ENCODE peak calls at places on chromosomes 7 and 10, in five cellular contexts. I is DMS153, A is Calu3, T is NCI-H1105 treated with DMSO at 0.1 percent for 48 hours, H is NCI-H524. X is an unnamed sample.

GRCh38 chr7:129889133-129889854 is 63.5 kb downstream of the UBE2H start:
- DNase-seq in T (no peak), A (no peak), I (peak; percentile 79), H (no peak), X (no peak)

GRCh38 chr10:114024876-114025609 is 18.6 kb upstream of the ADRB1 start:
- DNase-seq in I (no peak), H (no peak), T (no peak), A (no peak), X (no peak)

GRCh38 chr7:129093867-129094456 is 39.1 kb upstream of the TNPO3 start:
- DNase-seq in H (no peak), A (no peak), T (no peak), I (no peak), X (no peak)

GRCh38 chr10:104028146-104028545 is 57.5 kb downstream of the COL17A1 start:
- DNase-seq in H (no peak), A (peak; percentile 19), I (no peak), T (no peak), X (no peak)

GRCh38 chr10:52463831-52464230 is 149.8 kb downstream of the DKK1 start:
- DNase-seq in T (no peak), I (no peak), A (no peak), H (no peak), X (no peak)

GRCh38 chr10:94607111-94607510 is 61.5 kb downstream of the HELLS start:
- DNase-seq in A (no peak), I (no peak), T (no peak), H (no peak), X (no peak)

GRCh38 chr7:117381357-117381756 is 45.9 kb downstream of the ASZ1 start:
- DNase-seq in T (no peak), A (no peak), I (no peak), H (no peak), X (no peak)

GRCh38 chr7:5500777-5501350 is 77.2 kb upstream of the TNRC18 start:
- DNase-seq in A (no peak), H (no peak), I (no peak), T (no peak), X (no peak)

GRCh38 chr10:34504534-34504933 is 310.6 kb downstream of the PARD3 start:
- DNase-seq in H (no peak), I (no peak), T (peak; percentile 21), A (peak; percentile 44), X (peak; percentile 79)

GRCh38 chr10:73808021-73808815 is 3.2 kb downstream of the NDST2 start:
- DNase-seq in H (no peak), I (no peak), A (no peak), T (no peak), X (no peak)

GRCh38 chr10:47258921-47259320 is 41.1 kb upstream of the GDF10 start:
- DNase-seq in H (no peak), T (no peak), A (no peak), I (no peak), X (no peak)

GRCh38 chr7:57867884-57868701 is 418.1 kb downstream of the ZNF716 start:
- DNase-seq in H (peak; percentile 10), I (peak; percentile 56), A (no peak), T (peak; percentile 84), X (no peak)

GRCh38 chr10:91190876-91191580 is 29.4 kb upstream of the PCGF5 start:
- DNase-seq in T (no peak), I (no peak), H (no peak), A (no peak), X (no peak)

GRCh38 chr7:121541457-121541856 is 145.3 kb upstream of the FAM3C start:
- DNase-seq in H (no peak), T (no peak), A (no peak), I (no peak), X (no peak)

GRCh38 chr10:71378341-71379117 is 18.2 kb upstream of the CDH23 start:
- DNase-seq in I (no peak), A (no peak), T (no peak), H (no peak), X (no peak)

GRCh38 chr10:75401569-75402485 is at the start of gene ZNF503:
- DNase-seq in A (peak; percentile 98), H (peak; percentile 80), I (peak; percentile 98), T (peak; percentile 93), X (peak; percentile 85)

GRCh38 chr10:112526130-112526529 is 79.1 kb downstream of the VTI1A start:
- DNase-seq in A (no peak), T (no peak), I (no peak), H (no peak), X (no peak)

GRCh38 chr10:127195041-127195506 is 1.3 kb downstream of the INSYN2A start:
- DNase-seq in H (no peak), A (no peak), T (no peak), I (no peak), X (no peak)

GRCh38 chr10:3471927-3472704 is 299.5 kb upstream of the PITRM1 start:
- DNase-seq in A (peak; percentile 60), I (no peak), H (no peak), T (no peak), X (peak; percentile 38)

GRCh38 chr10:43885252-43885651 is 236.6 kb upstream of the ZNF32 start:
- DNase-seq in I (no peak), H (no peak), A (no peak), T (no peak), X (no peak)

GRCh38 chr7:35537067-35538023 is 157.6 kb downstream of the HERPUD2 start:
- DNase-seq in T (peak; percentile 65), H (peak; percentile 31), I (peak; percentile 43), A (peak; percentile 89), X (peak; percentile 38)

GRCh38 chr10:115093286-115093775 is at the start of gene ATRNL1:
- DNase-seq in A (no peak), H (no peak), T (peak; percentile 30), I (no peak), X (no peak)

GRCh38 chr10:94677691-94678090 is 5.8 kb upstream of the CYP2C18 start:
- DNase-seq in I (no peak), H (no peak), A (peak; percentile 25), T (no peak), X (no peak)

GRCh38 chr7:73520673-73521635 is 1.1 kb downstream of the BAZ1B start:
- DNase-seq in I (no peak), A (no peak), H (no peak), T (no peak), X (no peak)

GRCh38 chr10:78177013-78177370 is 143.3 kb downstream of the RPS24 start:
- DNase-seq in H (no peak), I (no peak), A (no peak), T (no peak), X (no peak)

GRCh38 chr10:4981722-4982471 is 18.7 kb downstream of the AKR1C1 start:
- DNase-seq in H (no peak), T (no peak), A (peak; percentile 43), I (no peak), X (peak; percentile 27)

GRCh38 chr10:20858292-20859124 is 38.6 kb downstream of the NEBL start:
- DNase-seq in A (no peak), I (peak; percentile 5), H (no peak), T (peak; percentile 39), X (no peak)

GRCh38 chr7:28806841-28807240 is 151.3 kb downstream of the TRIL start:
- DNase-seq in A (no peak), I (no peak), T (no peak), H (no peak), X (no peak)

GRCh38 chr10:101843032-101843991 is at the start of gene KCNIP2:
- DNase-seq in I (no peak), A (peak; percentile 14), H (no peak), T (peak; percentile 40), X (no peak)

GRCh38 chr7:137920637-137921473 is 74.1 kb upstream of the DGKI start:
- DNase-seq in T (no peak), I (no peak), A (no peak), H (no peak), X (no peak)

GRCh38 chr10:51879238-51879637 is 179.8 kb upstream of the CSTF2T start:
- DNase-seq in I (no peak), H (no peak), T (no peak), A (peak; percentile 3), X (no peak)

GRCh38 chr7:23135765-23136164 is 30.2 kb downstream of the KLHL7 start:
- DNase-seq in H (no peak), A (no peak), I (no peak), T (no peak), X (no peak)

GRCh38 chr7:91034459-91035368 is 229.5 kb upstream of the FZD1 start:
- DNase-seq in T (peak; percentile 82), H (no peak), A (peak; percentile 37), I (peak; percentile 89), X (peak; percentile 66)

GRCh38 chr7:33895025-33895804 is 10.1 kb upstream of the BMPER start:
- DNase-seq in I (peak; percentile 84), A (peak; percentile 95), T (peak; percentile 74), H (peak; percentile 46), X (peak; percentile 15)

GRCh38 chr7:11328309-11328708 is 354.6 kb downstream of the PHF14 start:
- DNase-seq in I (no peak), T (no peak), A (no peak), H (no peak), X (no peak)

GRCh38 chr10:34587002-34587740 is 227.9 kb downstream of the PARD3 start:
- DNase-seq in A (no peak), I (no peak), H (no peak), T (no peak), X (no peak)

X was measured in LNCaP clone FGC.